ENCODE peak calls at places on chromosomes 12 and 14, in seven cellular contexts. Q, K, S, B, O, W and Z are unnamed samples.

GRCh38 chr12:22856120-22856699 is 231.2 kb downstream of the ETNK1 start:
- DNase-seq in O (no peak), W (peak; percentile 24), K (peak; percentile 83), Q (no peak), B (peak; percentile 49), S (peak; percentile 60), Z (no peak)

GRCh38 chr12:120801146-120801545 is 75.5 kb downstream of the ACADS start:
- DNase-seq in S (no peak), K (no peak), Q (no peak), B (no peak), W (no peak), O (peak; percentile 30), Z (no peak)

GRCh38 chr14:54762296-54762695 is 140.3 kb downstream of the GCH1 start:
- DNase-seq in O (no peak), Q (no peak), W (no peak), K (no peak), B (no peak), S (no peak), Z (no peak)

GRCh38 chr12:114688256-114688845 is 4.4 kb upstream of the TBX3 start:
- DNase-seq in W (peak; percentile 16), B (no peak), Q (no peak), S (no peak), O (no peak), K (no peak), Z (no peak)

GRCh38 chr12:12505544-12506501 is 56.8 kb downstream of the DUSP16 start:
- DNase-seq in W (no peak), Q (peak; percentile 72), O (peak; percentile 36), K (no peak), S (no peak), B (no peak), Z (no peak)

GRCh38 chr12:88552672-88553079 is 27.6 kb downstream of the KITLG start:
- DNase-seq in B (peak; percentile 77), W (no peak), K (no peak), S (no peak), Q (no peak), O (no peak), Z (no peak)

GRCh38 chr12:19978193-19978592 is 390.1 kb upstream of the PDE3A start:
- DNase-seq in S (no peak), Q (peak; percentile 97), K (no peak), W (no peak), B (peak; percentile 40), O (no peak), Z (no peak)

GRCh38 chr14:95519699-95520098 is 3.2 kb upstream of the SYNE3 start:
- DNase-seq in O (no peak), Q (peak; percentile 80), K (peak; percentile 95), W (no peak), S (peak; percentile 54), B (no peak), Z (no peak)

GRCh38 chr12:116066381-116067230 is 210.9 kb downstream of the MED13L start:
- DNase-seq in Q (peak; percentile 24), O (peak; percentile 60), B (peak; percentile 72), K (peak; percentile 25), W (peak; percentile 63), S (peak; percentile 61), Z (no peak)

GRCh38 chr12:53231859-53232640 is at the start of gene RARG:
- DNase-seq in Q (no peak), W (peak; percentile 72), S (peak; percentile 76), K (peak; percentile 67), B (peak; percentile 76), O (peak; percentile 61), Z (no peak)

GRCh38 chr12:53603804-53604203 is 22.4 kb downstream of the ATF7 start:
- DNase-seq in Q (no peak), O (no peak), K (no peak), S (no peak), B (no peak), W (no peak), Z (no peak)

GRCh38 chr12:12803186-12803585 is 10.0 kb upstream of the DDX47 start:
- DNase-seq in W (no peak), S (peak; percentile 98), K (peak; percentile 98), Q (peak; percentile 80), B (peak; percentile 98), O (peak; percentile 58), Z (no peak)

GRCh38 chr12:123058980-123059379 is 78.5 kb downstream of the ARL6IP4 start:
- DNase-seq in S (no peak), O (no peak), W (no peak), Q (peak; percentile 90), B (no peak), K (no peak), Z (no peak)

GRCh38 chr12:109131522-109132050 is 15.2 kb downstream of the ACACB start:
- DNase-seq in W (no peak), K (no peak), O (no peak), Q (no peak), S (no peak), B (no peak), Z (no peak)

GRCh38 chr12:57810450-57810849 is 8.1 kb downstream of the AVIL start:
- DNase-seq in W (no peak), S (no peak), K (no peak), O (no peak), B (peak; percentile 60), Q (no peak), Z (no peak)

GRCh38 chr12:106303202-106303820 is 778 bp downstream of the TCP11L2 start:
- DNase-seq in K (peak; percentile 33), Q (no peak), B (peak; percentile 61), W (peak; percentile 94), S (peak; percentile 29), O (peak; percentile 80), Z (no peak)

GRCh38 chr14:29755311-29756052 is 172.2 kb downstream of the PRKD1 start:
- DNase-seq in O (no peak), W (no peak), Q (no peak), B (no peak), K (no peak), S (no peak), Z (no peak)

GRCh38 chr12:13534645-13535398 is 338.3 kb downstream of the EMP1 start:
- DNase-seq in K (peak; percentile 54), S (peak; percentile 38), Q (peak; percentile 21), O (peak; percentile 88), W (peak; percentile 94), B (peak; percentile 60), Z (no peak)

GRCh38 chr12:29640589-29641345 is 143.0 kb downstream of the TMTC1 start:
- DNase-seq in K (peak; percentile 86), S (no peak), Q (no peak), O (no peak), W (peak; percentile 57), B (peak; percentile 35), Z (no peak)

GRCh38 chr14:68947802-68948201 is 31.3 kb downstream of the ACTN1 start:
- DNase-seq in B (peak; percentile 76), W (peak; percentile 61), K (peak; percentile 75), O (no peak), S (no peak), Q (no peak), Z (no peak)

GRCh38 chr14:101791919-101792572 is 30.5 kb downstream of the PPP2R5C start:
- DNase-seq in Q (no peak), O (no peak), B (no peak), W (no peak), S (no peak), K (no peak), Z (no peak)

GRCh38 chr12:51886021-51886710 is 1.7 kb upstream of the ANKRD33 start:
- DNase-seq in K (peak; percentile 47), O (no peak), Q (peak; percentile 90), W (no peak), B (peak; percentile 58), S (peak; percentile 90), Z (peak; percentile 91)

GRCh38 chr12:11716794-11717532 is 67.5 kb downstream of the ETV6 start:
- DNase-seq in B (no peak), O (no peak), Q (no peak), W (no peak), K (no peak), S (no peak), Z (no peak)

GRCh38 chr12:89351489-89352241 is 636 bp downstream of the DUSP6 start:
- DNase-seq in O (peak; percentile 50), S (peak; percentile 53), B (peak; percentile 54), K (peak; percentile 29), W (no peak), Q (no peak), Z (no peak)

GRCh38 chr12:66321433-66321832 is 19.1 kb downstream of the HELB start:
- DNase-seq in Q (no peak), S (no peak), W (no peak), B (no peak), O (no peak), K (no peak), Z (no peak)

GRCh38 chr12:57738661-57739237 is at the start of gene AGAP2:
- DNase-seq in W (peak; percentile 80), Q (no peak), S (no peak), K (no peak), O (no peak), B (no peak), Z (no peak)

GRCh38 chr14:20657216-20658211 is 16.0 kb upstream of the OR6S1 start:
- DNase-seq in K (peak; percentile 84), W (peak; percentile 59), S (peak; percentile 3), B (peak; percentile 92), Q (no peak), O (peak; percentile 77), Z (no peak)